ENCODE peak calls at places on chromosomes 11 and 22, in five cellular contexts. C, R, G, O and Y are unnamed samples.

GRCh38 chr22:31637375-31637937 is 24.6 kb downstream of the PISD start:
- DNase-seq in R (no peak), O (no peak), G (no peak), C (no peak), Y (no peak)

GRCh38 chr22:42901790-42902508 is 44.9 kb upstream of the ARFGAP3 start:
- DNase-seq in G (no peak), C (no peak), R (no peak), O (no peak), Y (no peak)

GRCh38 chr11:74371269-74372039 is 26.8 kb downstream of the PGM2L1 start:
- DNase-seq in C (no peak), O (no peak), R (peak), G (peak), Y (peak)

GRCh38 chr11:27158763-27159679 is 118.4 kb downstream of the BBOX1 start:
- DNase-seq in R (peak), C (no peak), G (peak), O (no peak), Y (peak)

GRCh38 chr11:4748435-4748834 is 21.3 kb downstream of the OR51F1 start:
- DNase-seq in O (no peak), G (no peak), C (no peak), R (no peak), Y (no peak)

GRCh38 chr22:31911565-31912401 is 32.6 kb upstream of the YWHAH start:
- DNase-seq in C (no peak), R (no peak), G (no peak), O (no peak), Y (no peak)

GRCh38 chr22:17233348-17234043 is 14.3 kb upstream of the ADA2 start:
- DNase-seq in C (no peak), O (no peak), R (no peak), G (no peak), Y (no peak)

GRCh38 chr11:96045622-96046456 is 121.9 kb upstream of the MTMR2 start:
- DNase-seq in R (peak), C (no peak), O (peak), G (no peak), Y (peak)

GRCh38 chr22:18044548-18045271 is 20.3 kb upstream of the MICAL3 start:
- DNase-seq in R (peak), C (no peak), O (peak), G (no peak), Y (peak)

GRCh38 chr22:32649515-32650200 is 151.8 kb upstream of the TIMP3 start:
- DNase-seq in C (no peak), G (no peak), R (peak), O (no peak), Y (peak)

GRCh38 chr22:30695871-30696655 is 1.4 kb downstream of the OSBP2 start:
- DNase-seq in O (peak), G (no peak), R (no peak), C (no peak), Y (no peak)

GRCh38 chr22:39967996-39968968 is 8.1 kb downstream of the TMA7B start:
- DNase-seq in R (no peak), G (no peak), O (no peak), C (no peak), Y (peak)

GRCh38 chr22:46322711-46323110 is 12.8 kb upstream of the TRMU start:
- DNase-seq in G (no peak), R (no peak), O (no peak), C (no peak), Y (no peak)

GRCh38 chr11:15725246-15725645 is 610.5 kb downstream of the INSC start:
- DNase-seq in C (no peak), O (no peak), R (no peak), G (no peak), Y (no peak)

GRCh38 chr11:47507016-47507631 is 45.8 kb downstream of the CELF1 start:
- DNase-seq in G (no peak), R (no peak), O (no peak), C (no peak), Y (no peak)
- H3K4me3 ChIP-seq in G (no peak), R (no peak), O (no peak), C (no peak), Y (no peak)

GRCh38 chr11:57457643-57458023 is 2.7 kb upstream of the RTN4RL2 start:
- DNase-seq in R (no peak), G (no peak), O (no peak), C (no peak), Y (no peak)

GRCh38 chr11:57458410-57459111 is 1.8 kb upstream of the RTN4RL2 start:
- DNase-seq in C (peak), R (no peak), G (no peak), O (no peak), Y (no peak)

GRCh38 chr11:57456960-57457642 is 3.2 kb upstream of the RTN4RL2 start:
- DNase-seq in G (peak), R (peak), O (peak), C (peak), Y (peak)

GRCh38 chr11:57459112-57460016 is 964 bp upstream of the RTN4RL2 start:
- DNase-seq in C (no peak), G (no peak), R (no peak), O (no peak), Y (no peak)

GRCh38 chr11:57458060-57458409 is 2.3 kb upstream of the RTN4RL2 start:
- DNase-seq in R (no peak), O (no peak), G (no peak), C (no peak), Y (no peak)
- H3K4me3 ChIP-seq in R (no peak), O (peak), G (peak), C (peak), Y (no peak)

GRCh38 chr22:27799334-27800249 is 2.0 kb downstream of the MN1 start:
- DNase-seq in C (no peak), O (no peak), G (no peak), R (peak), Y (no peak)

GRCh38 chr22:27801616-27802388 is at the start of gene MN1:
- DNase-seq in O (peak), C (peak), G (peak), R (peak), Y (peak)

GRCh38 chr22:27800250-27801131 is 1.1 kb downstream of the MN1 start:
- DNase-seq in C (no peak), R (peak), O (no peak), G (no peak), Y (peak)

GRCh38 chr22:27802389-27803079 is 978 bp upstream of the MN1 start:
- DNase-seq in O (no peak), R (no peak), G (no peak), C (no peak), Y (no peak)

GRCh38 chr22:27801197-27801615 is 350 bp downstream of the MN1 start:
- DNase-seq in R (peak), G (peak), C (peak), O (peak), Y (peak)
- H3K4me3 ChIP-seq in R (peak), G (peak), C (peak), O (peak), Y (peak)

GRCh38 chr22:49999063-49999900 is 13.3 kb downstream of the IL17REL start:
- DNase-seq in O (no peak), C (no peak), G (no peak), R (no peak), Y (no peak)
- H3K4me3 ChIP-seq in O (no peak), C (no peak), G (peak), R (no peak), Y (no peak)

DNA sequence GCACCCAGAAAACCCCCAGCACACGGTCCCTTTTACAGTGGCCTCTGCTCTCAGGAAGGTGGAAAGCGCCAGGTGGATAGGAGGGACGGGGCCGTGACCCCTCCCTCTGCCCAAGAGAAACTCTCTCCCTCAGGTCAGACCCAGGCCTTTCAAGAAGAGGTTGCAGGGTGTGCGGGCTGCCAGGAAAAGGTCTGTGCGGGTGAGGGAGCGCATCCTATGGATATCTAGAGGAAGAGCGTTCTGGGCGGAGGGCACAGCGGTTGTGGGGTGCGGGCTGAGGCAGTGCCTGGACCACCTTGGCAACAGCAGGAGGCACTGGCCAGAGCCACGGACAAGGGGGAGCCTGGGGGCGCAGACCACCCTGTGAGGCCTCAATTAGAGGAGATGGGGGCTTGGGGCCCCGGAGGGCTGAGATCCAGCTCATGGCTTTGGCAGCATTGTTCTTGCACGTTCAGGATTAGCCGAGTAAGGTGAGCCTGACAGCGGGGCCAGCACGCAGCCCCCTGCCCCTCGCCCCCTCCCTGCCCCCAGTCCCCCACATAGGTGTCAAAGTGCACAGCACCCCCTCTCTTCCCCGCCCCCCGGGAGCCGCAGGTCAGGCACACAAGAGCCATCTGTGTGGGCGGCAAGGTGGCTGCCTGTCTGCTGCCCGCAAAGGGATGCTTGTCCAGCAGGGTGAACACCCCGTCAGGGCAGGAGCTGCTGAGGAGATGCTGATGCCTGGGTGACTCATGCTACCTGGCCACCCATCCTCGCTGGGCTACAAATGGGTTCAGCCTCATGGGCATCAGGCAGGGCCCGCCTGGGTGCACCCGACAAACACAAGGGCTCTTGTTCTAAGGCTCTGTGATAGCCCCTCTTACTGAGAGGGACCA is 92.8 kb upstream of the KCNQ1OT1 start:
- DNase-seq in C (no peak), G (no peak), O (no peak), R (no peak), Y (no peak)
- H3K4me3 ChIP-seq in C (peak), G (no peak), O (no peak), R (no peak), Y (no peak)